ENCODE peak calls at places on chromosomes 16 and 17, in six cellular contexts. O is SJCRH30; Q is CD8-positive, alpha-beta T cell; B is ascending aorta; F is A549; X is pancreas. Z is an unnamed sample.

GRCh38 chr16:16118337-16118736 is 105.0 kb downstream of the ABCC6 start:
- DNase-seq in X (no peak), F (no peak), O (no peak), Q (no peak), B (no peak), Z (no peak)

GRCh38 chr16:4315185-4316102 is at the start of gene GLIS2:
- DNase-seq in Q (no peak), X (peak), F (peak), O (peak), B (no peak), Z (no peak)

GRCh38 chr17:69609495-69610315 is 195.2 kb downstream of the MAP2K6 start:
- DNase-seq in B (no peak), X (no peak), O (peak), Q (no peak), F (peak), Z (no peak)

GRCh38 chr17:58121925-58122324 is 26.3 kb upstream of the OR4D1 start:
- DNase-seq in X (no peak), F (peak), O (no peak), B (no peak), Q (peak), Z (no peak)

GRCh38 chr17:46106966-46107644 is 86.1 kb downstream of the KANSL1 start:
- DNase-seq in O (no peak), B (no peak), F (no peak), X (no peak), Q (no peak), Z (no peak)

GRCh38 chr17:70017112-70017511 is 57.9 kb upstream of the KCNJ16 start:
- DNase-seq in B (no peak), Q (no peak), O (no peak), F (no peak), X (no peak), Z (no peak)

GRCh38 chr16:54805648-54806047 is 125.0 kb upstream of the IRX5 start:
- DNase-seq in B (no peak), Q (no peak), F (no peak), O (no peak), X (no peak), Z (no peak)

GRCh38 chr16:76035689-76036088 is 241.5 kb upstream of the CNTNAP4 start:
- DNase-seq in Q (no peak), X (no peak), O (no peak), F (peak), B (no peak), Z (no peak)

GRCh38 chr17:50037321-50038107 is 18.4 kb upstream of the ITGA3 start:
- DNase-seq in F (peak), X (peak), B (peak), O (no peak), Q (no peak), Z (no peak)

GRCh38 chr16:66406534-66407368 is 20.3 kb upstream of the BEAN1 start:
- DNase-seq in F (peak), O (peak), B (no peak), Q (peak), X (peak), Z (no peak)
- H3K27ac ChIP-seq in F (peak), O (peak), B (no peak), Q (no peak), X (no peak), Z (no peak)

DNA sequence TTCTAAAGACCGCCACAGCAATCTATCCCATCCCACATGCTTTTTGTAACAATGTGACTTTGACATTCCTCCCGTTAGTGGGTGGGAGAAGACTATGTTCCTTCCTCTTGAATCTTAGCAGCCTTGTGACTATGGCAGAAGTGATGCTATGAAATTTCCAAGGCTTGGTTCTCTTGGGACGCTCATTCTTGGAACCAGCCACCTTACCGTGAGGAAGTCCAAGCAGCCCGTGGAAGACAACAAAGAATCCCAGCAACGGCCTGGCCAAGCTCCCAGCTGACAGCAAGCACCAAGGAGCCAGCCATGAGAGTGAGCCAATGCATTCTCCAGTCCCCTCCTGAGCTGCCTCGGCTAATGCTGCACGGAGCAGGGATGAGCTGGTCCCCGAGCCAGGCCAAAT is 62.3 kb downstream of the VPS53 start:
- DNase-seq in F (no peak), X (peak), Q (no peak), B (no peak), O (no peak), Z (no peak)
- H3K27ac ChIP-seq in F (no peak), X (no peak), Q (no peak), B (no peak), O (no peak), Z (no peak)

GRCh38 chr16:1691956-1692355 is 13.9 kb downstream of the JPT2 start:
- DNase-seq in Q (no peak), X (no peak), O (no peak), B (no peak), F (peak), Z (no peak)

GRCh38 chr16:1691276-1691675 is 13.2 kb downstream of the JPT2 start:
- DNase-seq in Q (no peak), B (no peak), F (peak), X (no peak), O (no peak), Z (no peak)

GRCh38 chr16:1688807-1689560 is 10.9 kb downstream of the JPT2 start:
- DNase-seq in Q (no peak), F (peak), B (peak), X (peak), O (no peak), Z (no peak)

GRCh38 chr16:1689853-1690252 is 11.8 kb downstream of the JPT2 start:
- DNase-seq in O (no peak), F (no peak), X (no peak), Q (no peak), B (no peak), Z (no peak)

GRCh38 chr16:1690810-1691209 is 12.7 kb downstream of the JPT2 start:
- DNase-seq in B (no peak), O (no peak), X (no peak), Q (no peak), F (no peak), Z (no peak)
- H3K27ac ChIP-seq in B (peak), O (no peak), X (no peak), Q (no peak), F (peak), Z (no peak)

DNA sequence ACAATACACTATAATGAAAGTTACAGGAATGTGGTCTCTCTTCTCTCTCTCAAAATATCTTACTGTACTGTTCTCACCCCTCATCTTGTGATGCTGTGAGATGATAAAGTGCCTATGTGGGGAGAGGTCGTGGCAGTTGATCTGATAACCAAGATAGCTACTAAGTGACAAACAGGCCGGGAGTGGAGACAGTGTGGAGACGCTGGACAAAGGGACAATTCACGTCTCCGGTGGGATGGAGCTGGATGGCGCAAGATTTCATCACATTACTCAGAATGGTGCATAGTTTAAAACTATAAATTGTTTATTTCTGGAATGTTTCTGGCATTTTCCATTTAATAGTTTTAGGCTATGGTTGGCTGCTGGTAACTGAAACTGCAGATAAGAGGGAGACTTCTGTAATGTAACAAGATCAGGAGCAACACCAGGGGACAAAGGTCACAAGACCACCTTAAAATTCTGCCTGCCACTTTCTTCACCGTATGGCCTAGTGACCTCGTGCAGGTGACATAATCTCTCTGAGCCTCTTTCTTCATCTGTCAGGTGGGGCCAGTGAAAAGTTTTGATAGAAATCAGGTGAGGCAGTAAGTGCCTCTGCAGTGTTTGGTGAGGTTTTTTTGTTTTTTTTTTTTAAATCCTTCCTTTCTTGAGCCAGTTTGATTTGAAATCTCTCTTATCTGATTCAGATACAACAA is 54.4 kb upstream of the LGALS9 start:
- DNase-seq in Q (no peak), X (no peak), B (no peak), O (no peak), F (no peak), Z (no peak)
- H3K27ac ChIP-seq in Q (no peak), X (peak), B (no peak), O (peak), F (peak), Z (peak)

DNA sequence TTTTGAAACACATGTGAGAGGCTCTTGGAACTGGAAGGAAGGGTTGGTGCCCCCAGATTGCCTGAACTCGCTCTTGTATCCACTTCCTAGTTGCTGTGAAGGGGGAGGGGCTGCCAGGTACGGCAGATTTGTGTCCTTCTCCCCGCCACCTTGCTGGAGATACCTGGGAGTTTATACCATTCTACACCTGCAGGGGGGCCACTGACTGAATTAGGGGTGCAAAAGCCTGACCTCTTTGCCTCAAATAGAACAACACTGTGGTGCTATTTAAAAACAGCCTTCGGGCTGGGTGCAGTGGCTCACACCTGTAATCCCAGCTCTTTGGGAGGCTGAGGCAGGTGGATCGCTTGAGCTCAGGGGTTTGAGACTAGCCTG is 35.1 kb upstream of the IL34 start:
- DNase-seq in O (no peak), X (no peak), F (no peak), Q (no peak), B (no peak), Z (no peak)
- H3K27ac ChIP-seq in O (no peak), X (no peak), F (no peak), Q (no peak), B (no peak), Z (no peak)

GRCh38 chr16:27230562-27230991 is 27.3 kb downstream of the KDM8 start:
- DNase-seq in O (no peak), B (no peak), F (no peak), Q (peak), X (no peak), Z (no peak)
- H3K27ac ChIP-seq in O (no peak), B (no peak), F (no peak), Q (peak), X (no peak), Z (no peak)